ENCODE peak calls at places on chromosomes 2 and 18, in six cellular contexts. Q is cardiac muscle cell, E is fibroblast of lung, A is lung, L is PC-9, O is IMR-90. I is an unnamed sample.

GRCh38 chr2:163198972-163199371 is 360.4 kb upstream of the KCNH7 start:
- DNase-seq in O (no peak), L (no peak), E (no peak), Q (no peak), A (no peak), I (no peak)

GRCh38 chr2:54658548-54659207 is 64.8 kb upstream of the EML6 start:
- DNase-seq in L (no peak), E (peak; percentile 53), A (no peak), O (peak; percentile 67), Q (peak; percentile 42), I (no peak)

GRCh38 chr2:173288561-173288960 is 66.1 kb upstream of the CDCA7 start:
- DNase-seq in O (peak; percentile 77), L (no peak), A (no peak), E (peak; percentile 6), Q (peak; percentile 43), I (no peak)

GRCh38 chr2:207046642-207047213 is 107.4 kb downstream of the CPO start:
- DNase-seq in L (no peak), E (peak; percentile 22), O (no peak), A (no peak), Q (peak; percentile 72), I (no peak)

GRCh38 chr2:135836596-135836995 is 388 bp downstream of the LCT start:
- DNase-seq in A (no peak), O (no peak), E (no peak), Q (no peak), L (no peak), I (no peak)

GRCh38 chr18:75314117-75314516 is 103.5 kb downstream of the TSHZ1 start:
- DNase-seq in E (no peak), Q (no peak), L (no peak), A (no peak), O (no peak), I (no peak)

GRCh38 chr2:105405291-105405690 is 6.4 kb upstream of the FHL2 start:
- DNase-seq in O (peak; percentile 77), L (peak; percentile 83), E (peak; percentile 62), Q (no peak), A (no peak), I (no peak)

GRCh38 chr18:10051877-10052631 is 138.2 kb downstream of the VAPA start:
- DNase-seq in A (peak; percentile 37), L (no peak), Q (peak; percentile 89), E (peak; percentile 98), O (peak; percentile 99), I (no peak)

GRCh38 chr2:223619486-223620129 is 17.4 kb upstream of the SCG2 start:
- DNase-seq in Q (no peak), O (no peak), A (no peak), L (peak; percentile 81), E (no peak), I (no peak)

GRCh38 chr2:44935854-44936185 is 5.7 kb upstream of the SIX3 start:
- DNase-seq in Q (no peak), O (no peak), L (no peak), E (no peak), A (no peak), I (peak; percentile 37)

GRCh38 chr2:19244460-19245363 is 113.7 kb downstream of the OSR1 start:
- DNase-seq in Q (peak; percentile 21), A (no peak), E (no peak), L (no peak), O (peak; percentile 33), I (no peak)

GRCh38 chr18:53906681-53907080 is 317.8 kb downstream of the MBD2 start:
- DNase-seq in Q (no peak), O (no peak), L (no peak), E (no peak), A (no peak), I (no peak)

GRCh38 chr2:213834331-213834730 is 550.1 kb downstream of the SPAG16 start:
- DNase-seq in O (peak; percentile 88), E (peak; percentile 63), A (no peak), L (no peak), Q (peak; percentile 72), I (no peak)

DNA sequence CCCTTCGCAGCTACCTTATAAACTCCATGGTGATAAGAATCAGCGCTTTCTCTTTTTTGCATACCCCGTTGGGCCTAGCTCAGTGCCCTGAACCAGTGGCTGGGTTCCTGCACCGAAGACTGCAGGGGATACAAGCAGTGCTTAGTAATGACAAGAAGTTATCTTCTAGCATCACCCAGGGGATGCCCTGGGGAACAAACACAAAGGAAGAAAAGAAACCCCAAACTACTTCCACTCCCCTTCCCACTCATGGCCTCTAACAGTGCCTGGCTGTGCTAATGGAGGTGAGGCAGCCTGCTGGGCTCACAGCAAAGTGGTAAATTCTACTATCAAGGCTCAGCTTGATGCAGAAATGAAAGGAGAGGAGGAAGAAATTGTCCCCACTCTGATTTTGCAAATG is 314.7 kb downstream of the TXNL1 start:
- DNase-seq in Q (no peak), O (no peak), L (no peak), E (no peak), A (no peak), I (no peak)
- TF ChIP-seq CTCF in Q (no peak), O (no peak), L (no peak), E (no peak), A (no peak), I (no peak)

GRCh38 chr2:36701391-36701795 is 4.9 kb downstream of the VIT start:
- DNase-seq in Q (peak; percentile 23), L (peak; percentile 96), E (no peak), A (no peak), O (peak; percentile 20), I (no peak)
- TF ChIP-seq CTCF in Q (peak; percentile 15), L (peak; percentile 60), E (no peak), A (no peak), O (no peak), I (no peak)

DNA sequence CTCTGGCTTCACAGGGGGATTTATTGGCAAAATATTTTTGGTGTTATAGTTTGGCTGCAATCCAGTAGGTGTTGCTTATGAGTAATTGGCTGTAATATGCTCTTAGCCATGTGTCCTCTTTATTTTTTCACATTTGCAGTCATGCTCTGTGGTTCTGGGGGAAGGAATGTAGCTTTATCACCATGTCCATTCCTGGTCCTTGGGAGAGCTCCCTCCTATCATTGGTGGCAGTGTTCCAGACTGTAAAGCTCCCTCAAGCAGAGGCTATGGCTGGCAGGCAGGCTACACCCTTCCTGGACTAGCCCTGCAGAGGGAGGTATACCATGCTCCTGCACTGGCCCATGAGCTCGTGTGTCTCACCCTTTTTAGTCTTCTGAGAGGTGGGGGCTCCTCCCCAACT is 120.0 kb upstream of the FSIP2 start:
- DNase-seq in L (no peak), Q (no peak), O (no peak), E (no peak), A (no peak), I (no peak)
- TF ChIP-seq CTCF in L (no peak), Q (no peak), O (no peak), E (no peak), A (no peak), I (no peak)

DNA sequence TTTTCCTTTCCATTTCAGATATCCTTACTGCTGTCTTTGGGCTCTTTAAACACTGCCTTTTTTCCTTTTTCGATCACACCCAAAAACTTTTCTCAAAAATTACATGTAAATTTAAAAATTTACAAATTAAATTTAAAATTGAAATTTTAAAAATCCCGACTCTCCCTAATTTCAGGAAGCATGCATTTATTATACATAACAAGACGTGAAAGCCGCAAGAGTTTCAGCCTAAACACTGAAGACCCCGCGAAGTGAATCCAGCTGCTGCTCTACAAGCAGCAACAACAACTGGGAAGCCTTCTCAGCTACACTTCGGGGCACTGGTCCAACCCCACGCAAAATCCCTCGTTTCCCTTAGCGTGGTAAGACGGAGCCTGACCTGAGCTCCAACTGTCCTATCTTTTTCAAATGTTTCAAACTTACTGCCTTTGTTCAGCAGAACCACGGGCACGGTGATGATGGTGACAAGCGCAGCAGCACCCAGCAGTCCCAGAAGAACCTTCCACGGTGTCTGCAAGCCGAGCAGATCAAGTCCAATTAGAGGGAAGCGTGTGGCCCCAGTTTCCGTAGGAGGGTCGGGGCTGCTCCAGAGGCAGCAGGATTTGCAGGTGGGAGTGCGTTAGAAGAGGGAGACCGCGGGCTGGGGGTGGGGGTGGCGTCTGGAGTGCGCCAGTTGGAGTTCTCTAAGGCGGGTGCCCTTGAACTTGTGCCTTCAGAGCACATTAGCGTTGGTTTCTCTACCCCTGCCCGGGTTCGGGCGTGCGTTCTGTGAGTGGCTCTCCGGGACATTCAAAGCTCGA is 839 bp downstream of the DPP4 start:
- DNase-seq in Q (no peak), A (peak; percentile 29), L (no peak), O (peak; percentile 22), E (peak; percentile 23), I (peak; percentile 20)
- TF ChIP-seq CTCF in Q (no peak), A (no peak), L (no peak), O (no peak), E (no peak), I (no peak)

GRCh38 chr2:10706033-10706432 is 15.4 kb upstream of the ATP6V1C2 start:
- DNase-seq in E (no peak), Q (no peak), O (no peak), L (no peak), A (no peak), I (no peak)

GRCh38 chr2:10704034-10704594 is 14.3 kb upstream of the NOL10 start:
- DNase-seq in L (peak; percentile 42), Q (no peak), E (no peak), O (no peak), A (no peak), I (no peak)

GRCh38 chr2:10707831-10708230 is 13.6 kb upstream of the ATP6V1C2 start:
- DNase-seq in Q (no peak), L (no peak), O (no peak), E (no peak), A (no peak), I (no peak)

GRCh38 chr2:10712186-10712809 is 9.1 kb upstream of the ATP6V1C2 start:
- DNase-seq in Q (no peak), L (no peak), O (no peak), A (no peak), E (no peak), I (no peak)

GRCh38 chr2:10709290-10709939 is 12.0 kb upstream of the ATP6V1C2 start:
- DNase-seq in A (no peak), O (no peak), E (no peak), L (no peak), Q (peak; percentile 40), I (peak; percentile 29)
- TF ChIP-seq CTCF in A (no peak), O (peak; percentile 25), E (peak; percentile 20), L (peak; percentile 73), Q (peak; percentile 44), I (no peak)

DNA sequence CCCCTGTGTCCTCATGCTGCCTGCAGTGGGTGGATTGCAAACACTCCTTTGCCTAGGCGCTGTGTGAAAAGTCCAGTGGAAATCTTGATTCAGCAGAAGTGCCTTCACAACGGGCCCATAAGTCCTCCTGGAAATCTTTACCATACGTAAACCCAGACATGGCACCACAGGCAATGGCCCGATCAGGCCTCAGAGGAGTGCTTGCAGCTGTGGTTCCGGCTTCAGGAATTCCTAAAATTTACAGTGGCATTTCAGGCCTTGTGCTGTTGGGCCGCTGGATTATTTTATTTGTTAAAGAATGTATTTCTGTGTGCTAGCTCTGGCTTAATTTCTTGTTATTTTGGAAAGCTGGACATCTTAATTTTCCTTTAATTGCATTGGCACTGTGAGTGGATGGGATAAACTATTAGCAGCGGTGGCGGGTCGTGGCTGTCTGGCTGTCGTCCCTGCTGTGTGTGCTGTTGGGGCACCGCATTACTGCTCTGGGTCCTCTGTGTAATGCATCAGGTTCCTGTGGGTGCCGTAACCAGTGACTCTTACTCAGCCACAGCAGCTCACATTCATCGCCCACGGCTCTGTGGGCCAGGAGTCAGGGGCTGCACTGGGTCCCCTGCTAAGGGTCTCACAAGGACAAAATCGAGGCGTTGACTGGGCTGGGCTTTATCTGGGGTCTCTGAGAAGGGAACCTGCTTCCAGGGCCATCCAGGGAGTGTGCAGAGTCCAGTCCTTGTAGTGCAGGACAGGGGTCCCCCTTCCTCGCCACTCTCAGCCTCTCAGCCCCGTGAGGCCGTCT is 73.1 kb downstream of the RTP5 start:
- DNase-seq in Q (no peak), A (no peak), E (no peak), O (no peak), L (no peak), I (no peak)
- TF ChIP-seq CTCF in Q (no peak), A (no peak), E (no peak), O (no peak), L (no peak), I (no peak)